ENCODE peak calls at places on chromosomes 6 and 20, in eight cellular contexts. S, I, D, A, U, W, X and Q are unnamed samples.

GRCh38 chr6:29797120-29797519 is 30.5 kb upstream of the HLA-G start:
- DNase-seq in S (peak; percentile 18), I (no peak), D (peak; percentile 33), A (no peak), U (no peak), W (no peak), X (no peak), Q (no peak)

GRCh38 chr6:165624871-165625639 is 38.0 kb downstream of the PDE10A start:
- DNase-seq in S (no peak), I (no peak), D (no peak), A (no peak), U (no peak), W (no peak), X (no peak), Q (no peak)

GRCh38 chr6:4743026-4743425 is 33.2 kb upstream of the CDYL start:
- DNase-seq in S (no peak), I (no peak), D (peak; percentile 37), A (no peak), U (no peak), W (no peak), X (no peak), Q (no peak)

GRCh38 chr6:16129623-16130243 is 847 bp downstream of the MYLIP start:
- DNase-seq in S (peak; percentile 24), I (no peak), D (peak; percentile 33), A (no peak), U (peak; percentile 57), W (no peak), X (peak; percentile 59), Q (no peak)

GRCh38 chr20:45307076-45307645 is 521 bp downstream of the RBPJL start:
- DNase-seq in S (no peak), I (no peak), D (no peak), A (no peak), U (no peak), W (no peak), X (peak; percentile 58), Q (no peak)

GRCh38 chr6:29791162-29791561 is 36.5 kb upstream of the HLA-G start:
- DNase-seq in S (no peak), I (no peak), D (no peak), A (no peak), U (no peak), W (no peak), X (no peak), Q (no peak)

GRCh38 chr6:163412345-163412744 is 2.2 kb upstream of the QKI start:
- DNase-seq in S (no peak), I (no peak), D (no peak), A (no peak), U (no peak), W (no peak), X (no peak), Q (no peak)

GRCh38 chr6:130743175-130743574 is 84.0 kb upstream of the SMLR1 start:
- DNase-seq in S (no peak), I (no peak), D (no peak), A (no peak), U (no peak), W (no peak), X (no peak), Q (no peak)

GRCh38 chr20:35854697-35855434 is 83.1 kb downstream of the PHF20 start:
- DNase-seq in S (no peak), I (no peak), D (no peak), A (no peak), U (no peak), W (peak; percentile 83), X (no peak), Q (no peak)

GRCh38 chr6:108592371-108593337 is 31.9 kb downstream of the FOXO3 start:
- DNase-seq in S (peak; percentile 46), I (peak; percentile 42), D (peak; percentile 66), A (no peak), U (peak; percentile 70), W (peak; percentile 97), X (no peak), Q (no peak)

GRCh38 chr6:44263357-44264100 is 1.8 kb downstream of the NFKBIE start:
- DNase-seq in S (peak; percentile 55), I (no peak), D (peak; percentile 43), A (no peak), U (peak; percentile 51), W (no peak), X (no peak), Q (no peak)

GRCh38 chr6:89346433-89346832 is 6.1 kb downstream of the UBE2J1 start:
- DNase-seq in S (no peak), I (no peak), D (no peak), A (no peak), U (no peak), W (no peak), X (no peak), Q (no peak)

GRCh38 chr20:38600057-38600456 is 1.6 kb upstream of the ARHGAP40 start:
- DNase-seq in S (no peak), I (no peak), D (no peak), A (no peak), U (no peak), W (no peak), X (no peak), Q (no peak)

GRCh38 chr20:5586720-5587119 is 163.5 kb upstream of the SHLD1 start:
- DNase-seq in S (no peak), I (no peak), D (no peak), A (no peak), U (no peak), W (no peak), X (no peak), Q (no peak)

GRCh38 chr20:46027245-46027853 is 1.7 kb upstream of the SLC12A5 start:
- DNase-seq in S (peak; percentile 72), I (no peak), D (peak; percentile 69), A (no peak), U (no peak), W (peak; percentile 36), X (no peak), Q (peak; percentile 41)

GRCh38 chr6:143034689-143035334 is 25.9 kb upstream of the AIG1 start:
- DNase-seq in S (no peak), I (no peak), D (no peak), A (no peak), U (no peak), W (no peak), X (no peak), Q (no peak)

GRCh38 chr20:34472246-34472925 is 43.8 kb upstream of the DYNLRB1 start:
- DNase-seq in S (peak; percentile 46), I (no peak), D (peak; percentile 50), A (no peak), U (no peak), W (peak; percentile 59), X (no peak), Q (no peak)

GRCh38 chr20:5696011-5696559 is 54.1 kb upstream of the SHLD1 start:
- DNase-seq in S (peak; percentile 96), I (no peak), D (peak; percentile 92), A (no peak), U (no peak), W (peak; percentile 39), X (no peak), Q (no peak)

GRCh38 chr6:3363296-3364025 is 93.4 kb downstream of the SLC22A23 start:
- DNase-seq in S (no peak), I (no peak), D (no peak), A (no peak), U (no peak), W (no peak), X (peak; percentile 94), Q (no peak)

GRCh38 chr20:23122321-23122720 is 36.2 kb upstream of the CD93 start:
- DNase-seq in S (no peak), I (no peak), D (no peak), A (no peak), U (no peak), W (no peak), X (no peak), Q (no peak)

GRCh38 chr20:38139919-38140753 is 24.9 kb downstream of the TGM2 start:
- DNase-seq in S (no peak), I (no peak), D (peak; percentile 37), A (no peak), U (no peak), W (peak; percentile 48), X (no peak), Q (no peak)

GRCh38 chr6:110934499-110934898 is 24.0 kb upstream of the GTF3C6 start:
- DNase-seq in S (no peak), I (no peak), D (no peak), A (no peak), U (no peak), W (no peak), X (no peak), Q (no peak)

GRCh38 chr20:35318502-35319157 is 26.4 kb upstream of the FAM83C start:
- DNase-seq in S (peak; percentile 71), I (no peak), D (peak; percentile 49), A (no peak), U (no peak), W (peak; percentile 91), X (peak; percentile 26), Q (no peak)

GRCh38 chr20:53077373-53078205 is 105.4 kb downstream of the TSHZ2 start:
- DNase-seq in S (peak; percentile 64), I (no peak), D (peak; percentile 56), A (no peak), U (no peak), W (peak; percentile 92), X (peak; percentile 35), Q (no peak)

GRCh38 chr6:68777956-68778355 is 142.9 kb downstream of the ADGRB3 start:
- DNase-seq in S (peak; percentile 63), I (no peak), D (peak; percentile 71), A (no peak), U (no peak), W (peak; percentile 42), X (no peak), Q (no peak)
- H3K4me3 ChIP-seq in S (no peak overlapping the region), I (no peak overlapping the region), D (no peak overlapping the region), A (no peak overlapping the region), U (no peak overlapping the region), W (no peak overlapping the region), X (no peak overlapping the region), Q (no peak overlapping the region)

DNA sequence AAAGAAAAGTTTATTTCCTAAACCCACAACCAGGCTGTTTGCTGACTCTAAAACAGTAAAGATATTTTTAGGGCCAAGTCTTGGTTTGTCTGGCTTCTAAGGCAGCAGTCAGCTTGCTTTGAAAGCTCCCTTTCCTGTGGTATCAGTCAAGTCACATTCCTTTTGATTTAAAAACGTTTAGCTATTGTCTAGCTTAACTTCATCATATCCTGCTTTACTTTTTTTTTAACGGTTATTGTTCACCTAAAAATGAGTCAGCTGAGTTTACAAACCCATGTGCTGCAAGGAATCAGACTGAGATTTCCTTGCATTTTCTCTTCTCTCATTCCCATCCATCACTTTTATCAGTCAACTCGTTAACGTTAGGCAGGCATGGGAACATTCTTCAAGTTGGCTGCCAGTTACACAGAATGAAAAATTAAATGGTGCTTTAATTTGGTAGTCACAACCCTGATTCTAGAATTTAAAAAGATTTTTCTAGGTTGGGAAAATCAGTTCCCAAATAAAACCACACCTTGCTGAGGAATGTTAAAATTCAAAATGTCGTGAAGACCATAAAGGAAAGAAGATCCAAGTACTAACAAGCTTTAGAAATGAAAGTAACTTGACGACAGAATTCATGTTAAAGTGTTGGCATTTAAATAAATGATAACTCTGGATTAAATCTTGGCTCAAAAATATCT is 45.9 kb downstream of the ELOVL5 start:
- DNase-seq in S (peak; percentile 96), I (no peak), D (peak; percentile 90), A (no peak), U (peak; percentile 64), W (peak; percentile 97), X (no peak), Q (no peak)
- H3K4me3 ChIP-seq in S (peak overlapping the region; percentile 30), I (no peak overlapping the region), D (no peak overlapping the region), A (no peak overlapping the region), U (peak overlapping the region; percentile 33), W (no peak overlapping the region), X (no peak overlapping the region), Q (no peak overlapping the region)

GRCh38 chr6:170007468-170008240 is 256.2 kb downstream of the ERMARD start:
- DNase-seq in S (no peak), I (no peak), D (no peak), A (no peak), U (no peak), W (no peak), X (no peak), Q (no peak)
- H3K4me3 ChIP-seq in S (no peak overlapping the region), I (no peak overlapping the region), D (no peak overlapping the region), A (no peak overlapping the region), U (no peak overlapping the region), W (no peak overlapping the region), X (no peak overlapping the region), Q (no peak overlapping the region)

GRCh38 chr6:93394471-93394870 is 24.9 kb downstream of the EPHA7 start:
- DNase-seq in S (no peak), I (no peak), D (no peak), A (no peak), U (no peak), W (no peak), X (no peak), Q (no peak)
- H3K4me3 ChIP-seq in S (no peak overlapping the region), I (no peak overlapping the region), D (no peak overlapping the region), A (no peak overlapping the region), U (no peak overlapping the region), W (no peak overlapping the region), X (no peak overlapping the region), Q (no peak overlapping the region)